ENCODE peak calls at places on chromosome 9, in seven cellular contexts. L is T follicular helper cell, D is aorta, Z is T-helper 17 cell, E is heart right ventricle, T is G401, W is fibroblast of gingiva. O is an unnamed sample.

GRCh38 chr9:85514256-85514655 is 227.5 kb downstream of the AGTPBP1 start:
- DNase-seq in L (no peak), D (no peak), Z (no peak), E (no peak), T (no peak), W (no peak), O (peak; percentile 91)

GRCh38 chr9:17135578-17135904 is 701 bp downstream of the CNTLN start:
- DNase-seq in L (no peak), D (no peak), Z (no peak), E (no peak), T (peak; percentile 66), W (no peak), O (peak; percentile 23)

GRCh38 chr9:136856078-136856474 is 3.9 kb downstream of the MAMDC4 start:
- DNase-seq in L (no peak), D (no peak), Z (peak; percentile 3), E (peak; percentile 10), T (no peak), W (no peak), O (no peak)

GRCh38 chr9:87554976-87555375 is 57.3 kb downstream of the DAPK1 start:
- DNase-seq in L (no peak), D (no peak), Z (no peak), E (no peak), T (no peak), W (no peak), O (no peak)

GRCh38 chr9:133635098-133635497 is 1.1 kb upstream of the DBH start:
- DNase-seq in L (no peak), D (no peak), Z (no peak), E (no peak), T (no peak), W (no peak), O (no peak)

GRCh38 chr9:25206027-25206426 is 472.2 kb downstream of the TUSC1 start:
- DNase-seq in L (no peak), D (no peak), Z (no peak), E (peak; percentile 11), T (no peak), W (no peak), O (no peak)

GRCh38 chr9:115254781-115255180 is 136.8 kb upstream of the TNC start:
- DNase-seq in L (no peak), D (no peak), Z (no peak), E (no peak), T (no peak), W (no peak), O (peak; percentile 26)

GRCh38 chr9:136964171-136964689 is 12.2 kb downstream of the LCN12 start:
- DNase-seq in L (no peak), D (no peak), Z (no peak), E (no peak), T (no peak), W (no peak), O (no peak)

GRCh38 chr9:135224921-135225541 is 137.6 kb downstream of the OLFM1 start:
- DNase-seq in L (no peak), D (peak; percentile 70), Z (no peak), E (no peak), T (no peak), W (no peak), O (no peak)

GRCh38 chr9:72772641-72773040 is 180.2 kb downstream of the ALDH1A1 start:
- DNase-seq in L (no peak), D (no peak), Z (no peak), E (no peak), T (no peak), W (no peak), O (no peak)

GRCh38 chr9:113617550-113617949 is 154.0 kb downstream of the RGS3 start:
- DNase-seq in L (no peak), D (no peak), Z (no peak), E (no peak), T (no peak), W (no peak), O (no peak)

GRCh38 chr9:37986771-37987258 is 82.2 kb downstream of the SHB start:
- DNase-seq in L (no peak), D (peak; percentile 59), Z (no peak), E (no peak), T (no peak), W (no peak), O (no peak)

GRCh38 chr9:90783964-90784363 is 17.7 kb upstream of the SYK start:
- DNase-seq in L (no peak), D (no peak), Z (no peak), E (no peak), T (no peak), W (no peak), O (no peak)

GRCh38 chr9:131854334-131854733 is 114.5 kb upstream of the RAPGEF1 start:
- DNase-seq in L (no peak), D (no peak), Z (no peak), E (no peak), T (no peak), W (peak; percentile 39), O (no peak)

GRCh38 chr9:127898433-127899199 is 787 bp downstream of the ST6GALNAC6 start:
- DNase-seq in L (no peak), D (peak; percentile 87), Z (no peak), E (peak; percentile 52), T (no peak), W (peak; percentile 89), O (no peak)

O was measured in foreskin keratinocyte.